ENCODE peak calls at places on chromosome 16, in four cellular contexts. I is HepG2, P is H1, V is K562. J is an unnamed sample.

GRCh38 chr16:67528870-67529638 is 425 bp downstream of the RIPOR1 start:
- DNase-seq in P (no peak), I (no peak), V (peak; percentile 20), J (no peak)

GRCh38 chr16:70267516-70267915 is 15.8 kb upstream of the EXOSC6 start:
- DNase-seq in V (peak; percentile 62), P (no peak), I (peak; percentile 72), J (no peak)

GRCh38 chr16:23635958-23636357 is 5.2 kb downstream of the PALB2 start:
- DNase-seq in P (no peak), V (peak; percentile 15), I (no peak), J (no peak)

GRCh38 chr16:1070084-1070987 is 2.2 kb upstream of the SSTR5 start:
- DNase-seq in V (no peak), P (no peak), I (no peak), J (no peak)

GRCh38 chr16:69106491-69107291 is 1.2 kb downstream of the HAS3 start:
- DNase-seq in V (no peak), I (no peak), P (no peak), J (no peak)

GRCh38 chr16:47847220-47847970 is 308.4 kb downstream of the ABCC12 start:
- DNase-seq in I (no peak), V (no peak), P (no peak), J (no peak)

GRCh38 chr16:73289232-73289631 is 241.3 kb upstream of the ZFHX3 start:
- DNase-seq in I (no peak), V (no peak), P (no peak), J (peak; percentile 86)

GRCh38 chr16:24409045-24409444 is 130.3 kb upstream of the RBBP6 start:
- DNase-seq in I (no peak), V (peak; percentile 6), P (no peak), J (no peak)

GRCh38 chr16:11329080-11329491 is 16.2 kb upstream of the RMI2 start:
- DNase-seq in V (no peak), I (no peak), P (no peak), J (peak; percentile 57)

GRCh38 chr16:3640632-3641501 is 13.6 kb upstream of the DNASE1 start:
- DNase-seq in I (no peak), V (no peak), P (no peak), J (no peak)

GRCh38 chr16:8355714-8356113 is 234.6 kb downstream of the TMEM114 start:
- DNase-seq in I (no peak), P (no peak), V (peak; percentile 14), J (no peak)

GRCh38 chr16:27174007-27174406 is 29.3 kb upstream of the KDM8 start:
- DNase-seq in I (no peak), V (no peak), P (no peak), J (no peak)

GRCh38 chr16:24800586-24800985 is 45.2 kb upstream of the SLC5A11 start:
- DNase-seq in I (peak; percentile 48), P (no peak), V (peak; percentile 14), J (no peak)

GRCh38 chr16:3774156-3774767 is 56.9 kb upstream of the TRAP1 start:
- DNase-seq in P (no peak), V (no peak), I (no peak), J (no peak)

GRCh38 chr16:1823821-1824220 is 2.8 kb downstream of the HAGH start:
- DNase-seq in I (peak; percentile 75), V (peak; percentile 63), P (no peak), J (no peak)

GRCh38 chr16:51242281-51242994 is 91.4 kb upstream of the SALL1 start:
- DNase-seq in I (no peak), P (no peak), V (no peak), J (no peak)

GRCh38 chr16:50547340-50547865 is 793 bp upstream of the NKD1 start:
- DNase-seq in P (no peak), I (peak; percentile 94), V (peak; percentile 17), J (peak; percentile 5)

GRCh38 chr16:65658339-65659275 is 536.7 kb upstream of the CDH11 start:
- DNase-seq in P (no peak), V (no peak), I (no peak), J (no peak)

GRCh38 chr16:64416232-64417010 is 705.4 kb downstream of the CDH11 start:
- DNase-seq in I (no peak), V (no peak), P (no peak), J (no peak)

GRCh38 chr16:66238696-66239095 is 127.8 kb upstream of the CDH5 start:
- DNase-seq in I (no peak), P (no peak), V (no peak), J (no peak)

GRCh38 chr16:75476817-75477216 is 12.3 kb upstream of the TMEM170A start:
- DNase-seq in P (no peak), V (no peak), I (no peak), J (no peak)

GRCh38 chr16:11303405-11304138 is 22.4 kb upstream of the PRM1 start:
- DNase-seq in V (peak; percentile 23), I (no peak), P (no peak), J (no peak)

GRCh38 chr16:26263406-26263805 is 571.6 kb downstream of the HS3ST4 start:
- DNase-seq in V (peak; percentile 3), I (no peak), P (no peak), J (no peak)

GRCh38 chr16:87620201-87620495 is 17.8 kb downstream of the JPH3 start:
- DNase-seq in P (no peak), V (no peak), I (no peak), J (no peak)

GRCh38 chr16:24670623-24671454 is 58.6 kb upstream of the TNRC6A start:
- DNase-seq in I (no peak), P (no peak), V (no peak), J (no peak)

GRCh38 chr16:24775455-24775854 is 46.0 kb downstream of the TNRC6A start:
- DNase-seq in I (no peak), P (no peak), V (no peak), J (no peak)

GRCh38 chr16:85720319-85720637 is 30.6 kb downstream of the C16orf74 start:
- DNase-seq in V (no peak), P (no peak), I (peak; percentile 35), J (no peak)
- TF ChIP-seq BRCA1 in V (no peak), P (no peak), I (no peak), J (no peak)

GRCh38 chr16:19769239-19769638 is 51.2 kb downstream of the IQCK start:
- DNase-seq in V (no peak), P (no peak), I (no peak), J (no peak)

GRCh38 chr16:19765860-19766553 is 47.9 kb downstream of the IQCK start:
- DNase-seq in I (no peak), V (no peak), P (no peak), J (no peak)

GRCh38 chr16:19766554-19766884 is 48.4 kb downstream of the IQCK start:
- DNase-seq in P (no peak), I (no peak), V (no peak), J (no peak)

GRCh38 chr16:19767497-19767896 is 49.4 kb downstream of the IQCK start:
- DNase-seq in V (no peak), P (no peak), I (no peak), J (no peak)

GRCh38 chr16:19766988-19767387 is 48.9 kb downstream of the IQCK start:
- DNase-seq in P (no peak), V (no peak), I (no peak), J (no peak)
- TF ChIP-seq HDAC6 in P (no peak), V (no peak), I (no peak), J (no peak)

GRCh38 chr16:78474762-78475161 is 375.3 kb downstream of the WWOX start:
- DNase-seq in I (no peak), V (no peak), P (no peak), J (peak; percentile 13)

GRCh38 chr16:78479723-78480122 is 380.3 kb downstream of the WWOX start:
- DNase-seq in V (no peak), I (no peak), P (no peak), J (no peak)

GRCh38 chr16:78480588-78480987 is 381.1 kb downstream of the WWOX start:
- DNase-seq in V (no peak), I (peak; percentile 92), P (no peak), J (no peak)

GRCh38 chr16:78483124-78483992 is 383.9 kb downstream of the WWOX start:
- DNase-seq in I (peak; percentile 93), P (no peak), V (no peak), J (no peak)

GRCh38 chr16:78478267-78478821 is 378.9 kb downstream of the WWOX start:
- DNase-seq in I (no peak), P (peak; percentile 10), V (peak; percentile 6), J (no peak)
- TF ChIP-seq BRCA1 in I (no peak), P (no peak), V (no peak), J (no peak)

GRCh38 chr16:79901522-79901921 is 301.0 kb upstream of the MAF start:
- DNase-seq in V (no peak), P (no peak), I (no peak), J (no peak)
- TF ChIP-seq HDAC6 in V (no peak), P (no peak), I (no peak), J (no peak)

GRCh38 chr16:49278944-49279725 is 2.5 kb downstream of the CBLN1 start:
- DNase-seq in P (no peak), I (no peak), V (no peak), J (no peak)
- TF ChIP-seq BRCA1 in P (no peak), I (no peak), V (no peak), J (no peak)

GRCh38 chr16:20854963-20855362 is 45.2 kb downstream of the DCUN1D3 start:
- DNase-seq in V (no peak), P (no peak), I (peak; percentile 26), J (no peak)

GRCh38 chr16:20853076-20853597 is 46.8 kb downstream of the REXO5 start:
- DNase-seq in P (no peak), V (no peak), I (no peak), J (no peak)

GRCh38 chr16:20859699-20860098 is 40.5 kb downstream of the DCUN1D3 start:
- DNase-seq in V (no peak), I (no peak), P (no peak), J (no peak)

GRCh38 chr16:20853981-20854620 is 46.1 kb downstream of the DCUN1D3 start:
- DNase-seq in I (no peak), P (no peak), V (no peak), J (no peak)

DNA sequence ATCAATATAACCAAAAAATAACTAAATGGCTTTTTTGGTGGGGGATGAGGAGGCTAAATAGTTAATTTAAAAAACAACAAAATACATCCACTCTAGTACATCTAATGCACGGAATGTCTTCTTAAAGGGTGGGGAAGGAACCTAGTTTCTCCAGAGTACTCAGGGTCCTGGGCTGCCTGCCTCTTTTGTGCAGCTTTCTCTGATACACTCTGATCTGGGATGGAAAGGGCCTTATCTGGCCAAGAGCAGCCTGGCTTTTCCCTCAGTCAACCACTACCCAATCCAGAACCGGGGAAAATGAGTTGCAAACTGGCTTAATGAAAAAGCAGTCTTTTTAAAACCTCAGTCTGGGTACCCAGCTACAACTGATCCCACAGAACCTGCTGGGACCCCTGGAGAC is 42.9 kb downstream of the DCUN1D3 start:
- DNase-seq in P (no peak), V (no peak), I (no peak), J (no peak)
- TF ChIP-seq HDAC6 in P (no peak), V (no peak), I (no peak), J (no peak)

GRCh38 chr16:54077412-54077821 is 209.2 kb downstream of the IRX3 start:
- DNase-seq in V (no peak), I (no peak), P (no peak), J (no peak)
- TF ChIP-seq BRCA1 in V (no peak), I (no peak), P (no peak), J (no peak)

GRCh38 chr16:85503642-85504224 is 109.4 kb upstream of the GSE1 start:
- DNase-seq in V (no peak), I (no peak), P (no peak), J (no peak)
- TF ChIP-seq HDAC6 in V (no peak), I (no peak), P (no peak), J (no peak)

J was measured in GM12878.